ENCODE peak calls at places on chromosomes 1 and 21, in five cellular contexts. P is NB4, L is thyroid gland, D is psoas muscle, W is heart right ventricle. A is an unnamed sample.
A peak's percentile ranks its signal among the peaks of the same experiment; 100 is the strongest.

GRCh38 chr1:56301791-56302190 is 277.6 kb downstream of the PLPP3 start:
- DNase-seq in P (no peak), L (no peak), D (no peak), W (no peak), A (no peak)

GRCh38 chr1:68975534-68975933 is 478.7 kb upstream of the DEPDC1 start:
- DNase-seq in P (no peak), L (peak; percentile 62), D (no peak), W (no peak), A (no peak)

GRCh38 chr1:17844146-17844826 is 89.2 kb downstream of the ACTL8 start:
- DNase-seq in P (no peak), L (no peak), D (no peak), W (no peak), A (no peak)

GRCh38 chr1:96707023-96707422 is 14.6 kb upstream of the PTBP2 start:
- DNase-seq in P (no peak), L (no peak), D (no peak), W (no peak), A (no peak)

GRCh38 chr1:228085287-228085926 is 2.9 kb downstream of the ARF1 start:
- DNase-seq in P (peak; percentile 43), L (no peak), D (peak; percentile 19), W (no peak), A (no peak)

GRCh38 chr1:186236921-186237320 is 138.1 kb downstream of the TPR start:
- DNase-seq in P (no peak), L (no peak), D (no peak), W (no peak), A (peak; percentile 46)

GRCh38 chr21:46661211-46661625 is 25.7 kb downstream of the PRMT2 start:
- DNase-seq in P (no peak), L (peak; percentile 67), D (peak; percentile 61), W (peak; percentile 45), A (no peak)

GRCh38 chr1:33001282-33001681 is 35.4 kb downstream of the AK2 start:
- DNase-seq in P (peak; percentile 30), L (peak; percentile 37), D (no peak), W (no peak), A (no peak)

GRCh38 chr1:200373811-200374231 is 36.0 kb downstream of the ZNF281 start:
- DNase-seq in P (no peak), L (no peak), D (no peak), W (no peak), A (no peak)

GRCh38 chr1:97192872-97193572 is 471.4 kb downstream of the PTBP2 start:
- DNase-seq in P (no peak), L (no peak), D (no peak), W (no peak), A (peak; percentile 66)

GRCh38 chr1:34711469-34711868 is 43.4 kb upstream of the GJB5 start:
- DNase-seq in P (peak; percentile 4), L (no peak), D (no peak), W (no peak), A (no peak)

GRCh38 chr1:219331424-219331823 is 157.7 kb downstream of the LYPLAL1 start:
- DNase-seq in P (no peak), L (no peak), D (no peak), W (no peak), A (no peak)

GRCh38 chr1:31955917-31956736 is 18.0 kb upstream of the PTP4A2 start:
- DNase-seq in P (peak; percentile 94), L (peak; percentile 77), D (peak; percentile 77), W (peak; percentile 83), A (peak; percentile 97)

GRCh38 chr1:167599839-167600581 is 30.0 kb upstream of the RCSD1 start:
- DNase-seq in P (peak; percentile 68), L (peak; percentile 15), D (peak; percentile 31), W (peak; percentile 51), A (peak; percentile 60)

GRCh38 chr21:44461438-44462089 is 6.3 kb downstream of the LRRC3 start:
- DNase-seq in P (no peak), L (no peak), D (no peak), W (no peak), A (no peak)

GRCh38 chr1:111789666-111790316 is 34.1 kb downstream of the DDX20 start:
- DNase-seq in P (peak; percentile 90), L (peak; percentile 48), D (no peak), W (no peak), A (no peak)

GRCh38 chr1:182299728-182300581 is 91.6 kb downstream of the GLUL start:
- DNase-seq in P (peak; percentile 94), L (no peak), D (peak; percentile 33), W (peak; percentile 48), A (no peak)

GRCh38 chr1:19015476-19015875 is 59.0 kb upstream of the IFFO2 start:
- DNase-seq in P (no peak), L (no peak), D (no peak), W (no peak), A (no peak)

GRCh38 chr1:74328851-74329250 is 93.7 kb downstream of the TNNI3K start:
- DNase-seq in P (no peak), L (no peak), D (no peak), W (no peak), A (no peak)

GRCh38 chr1:61392417-61393242 is 310.3 kb downstream of the NFIA start:
- DNase-seq in P (no peak), L (no peak), D (no peak), W (no peak), A (no peak)

GRCh38 chr1:93177991-93178390 is 2.2 kb downstream of the TMED5 start:
- DNase-seq in P (peak; percentile 17), L (no peak), D (no peak), W (no peak), A (no peak)

GRCh38 chr1:219092206-219092605 is 81.5 kb upstream of the LYPLAL1 start:
- DNase-seq in P (no peak), L (no peak), D (no peak), W (no peak), A (no peak)

GRCh38 chr1:211839106-211839505 is 8.5 kb upstream of the LPGAT1 start:
- DNase-seq in P (no peak), L (no peak), D (no peak), W (no peak), A (no peak)

GRCh38 chr1:44672254-44672955 is 1.9 kb downstream of the TMEM53 start:
- DNase-seq in P (peak; percentile 98), L (no peak), D (no peak), W (peak; percentile 47), A (no peak)

GRCh38 chr1:116497660-116498059 is 73.2 kb downstream of the CD58 start:
- DNase-seq in P (no peak), L (no peak), D (no peak), W (no peak), A (no peak)

GRCh38 chr1:34013958-34014737 is 150.3 kb downstream of the HMGB4 start:
- DNase-seq in P (peak; percentile 23), L (peak; percentile 58), D (no peak), W (peak; percentile 36), A (no peak)

DNA sequence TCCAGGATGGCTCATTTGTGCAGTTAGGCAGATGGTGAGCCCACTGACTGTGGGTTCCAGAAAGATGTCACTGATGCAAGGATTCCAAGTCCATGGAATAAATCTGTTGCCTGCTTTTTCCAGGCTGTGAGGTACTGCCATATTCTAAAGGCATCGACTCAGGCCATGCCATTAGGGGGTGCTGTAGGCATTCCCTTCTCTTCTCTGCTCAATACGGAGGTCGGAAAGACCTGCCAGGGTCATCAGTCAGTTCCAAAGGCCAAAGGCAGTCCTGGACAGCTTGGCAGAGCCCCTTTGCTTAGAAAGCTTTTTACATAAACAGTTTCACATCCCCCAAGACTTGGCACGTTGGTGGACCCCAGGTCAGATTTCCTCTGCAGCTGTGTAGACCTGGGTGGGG is 31.7 kb upstream of the TMEM125 start:
- DNase-seq in P (peak; percentile 68), L (peak; percentile 83), D (peak; percentile 39), W (peak; percentile 83), A (no peak)
- TF ChIP-seq CTCF in P (peak; percentile 63), L (peak; percentile 50), D (peak; percentile 49), W (peak; percentile 81), A (peak; percentile 95)

DNA sequence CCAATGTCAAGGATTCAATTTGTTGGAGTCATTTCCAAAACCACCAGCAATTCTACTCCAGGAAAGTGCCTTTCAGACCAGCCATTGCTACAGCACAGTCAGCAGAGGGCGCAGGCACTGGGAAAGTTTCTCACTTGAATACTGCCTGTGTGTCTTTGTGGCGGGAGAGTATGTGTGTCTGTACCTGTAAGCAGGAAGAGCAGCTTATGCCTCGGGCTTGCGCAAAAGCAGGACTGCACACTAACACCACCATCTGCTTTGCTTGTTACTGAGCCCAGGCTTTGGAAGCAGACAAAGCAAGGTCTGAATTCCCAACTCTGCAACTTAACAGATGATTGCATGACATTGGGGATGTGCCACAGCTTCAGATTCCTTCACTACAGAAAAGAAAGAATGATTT is 7.0 kb upstream of the CTSE start:
- DNase-seq in P (peak; percentile 92), L (peak; percentile 77), D (peak; percentile 37), W (peak; percentile 42), A (peak; percentile 56)
- TF ChIP-seq CTCF in P (peak; percentile 98), L (no peak), D (peak; percentile 66), W (peak; percentile 80), A (peak; percentile 97)

GRCh38 chr1:231751624-231751897 is 125.0 kb downstream of the DISC1 start:
- DNase-seq in P (no peak), L (no peak), D (no peak), W (no peak), A (no peak)

GRCh38 chr1:231761747-231762541 is 135.4 kb downstream of the DISC1 start:
- DNase-seq in P (no peak), L (no peak), D (no peak), W (no peak), A (no peak)

GRCh38 chr1:231757759-231758158 is 131.2 kb downstream of the DISC1 start:
- DNase-seq in P (no peak), L (no peak), D (no peak), W (no peak), A (no peak)

GRCh38 chr1:231753313-231753712 is 126.7 kb downstream of the DISC1 start:
- DNase-seq in P (no peak), L (no peak), D (no peak), W (no peak), A (no peak)

DNA sequence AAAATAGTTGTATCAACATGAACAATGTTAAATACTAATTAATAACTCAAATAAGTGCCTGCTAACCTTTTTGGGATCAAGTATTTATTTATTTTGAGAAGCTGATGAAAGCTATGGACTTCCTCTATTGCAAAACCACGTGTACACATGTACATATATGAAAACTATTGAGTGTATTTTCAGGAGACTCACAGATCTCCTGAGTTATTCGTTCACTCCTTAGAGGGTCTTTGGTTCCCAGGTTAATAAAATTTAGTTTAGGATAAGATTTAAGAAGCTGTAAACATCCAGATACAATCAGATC is 130.5 kb downstream of the DISC1 start:
- DNase-seq in P (no peak), L (no peak), D (no peak), W (no peak), A (no peak)
- TF ChIP-seq CTCF in P (no peak), L (peak; percentile 4), D (no peak), W (no peak), A (no peak)

DNA sequence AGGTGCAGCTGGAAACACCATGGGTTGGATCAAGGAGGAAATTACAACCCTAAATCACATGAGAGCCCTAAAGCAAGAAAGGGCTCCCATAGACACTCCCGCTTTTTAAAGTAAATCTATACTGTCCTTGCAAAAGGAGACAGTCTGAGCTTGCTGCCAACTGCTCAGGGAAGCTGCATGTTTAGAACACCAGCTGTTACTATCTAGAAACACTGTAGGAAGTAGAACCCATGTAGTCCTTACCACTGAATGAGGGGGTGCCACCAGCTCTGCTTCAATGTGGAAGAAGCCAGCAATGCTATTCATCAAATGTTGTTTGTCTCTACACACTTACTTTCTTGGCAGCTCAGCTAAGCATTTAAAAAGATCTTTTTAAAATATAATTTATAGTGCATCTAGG is 79.8 kb downstream of the PIGK start:
- DNase-seq in P (no peak), L (no peak), D (no peak), W (no peak), A (no peak)
- TF ChIP-seq CTCF in P (no peak), L (no peak), D (no peak), W (no peak), A (no peak)

GRCh38 chr1:58983633-58984301 is 199.9 kb upstream of the JUN start:
- DNase-seq in P (no peak), L (no peak), D (no peak), W (no peak), A (no peak)
- TF ChIP-seq CTCF in P (no peak), L (no peak), D (no peak), W (no peak), A (no peak)

A was measured in epithelial cell of proximal tubule.